ENCODE peak calls at places on chromosomes 13 and 19, in five cellular contexts. P is fibroblast of lung, Z is hepatocyte, Q is endothelial cell of umbilical vein, U is PC-9. K is an unnamed sample. For H3K36me3, the result is how much of the 10 kb centered on the place peaks cover.

GRCh38 chr19:32581704-32582164 is 744 bp downstream of the PDCD5 start:
- DNase-seq in Q (peak), Z (peak), U (no peak), P (peak), K (peak)

GRCh38 chr19:495440-496332 is 600 bp upstream of the MADCAM1 start:
- DNase-seq in Q (peak), P (peak), Z (peak), U (no peak), K (peak)

GRCh38 chr13:110957181-110957884 is 42.5 kb upstream of the ANKRD10 start:
- DNase-seq in Z (no peak), Q (no peak), U (peak), P (peak), K (no peak)

GRCh38 chr13:99281811-99282263 is 23.7 kb upstream of the GPR18 start:
- DNase-seq in U (no peak), Q (no peak), Z (no peak), P (no peak), K (no peak)

GRCh38 chr13:35747594-35747993 is 271.1 kb upstream of the MAB21L1 start:
- DNase-seq in P (no peak), U (no peak), Z (no peak), Q (no peak), K (no peak)

GRCh38 chr19:38037151-38037611 is 130.2 kb downstream of the SIPA1L3 start:
- DNase-seq in P (no peak), Z (no peak), Q (no peak), U (no peak), K (no peak)

GRCh38 chr13:72368031-72368430 is 359.4 kb downstream of the MZT1 start:
- DNase-seq in P (no peak), Q (no peak), U (no peak), Z (no peak), K (no peak)

GRCh38 chr19:55581145-55581827 is 638 bp upstream of the ZNF579 start:
- DNase-seq in Q (no peak), U (no peak), P (no peak), Z (peak), K (peak)

GRCh38 chr13:41182231-41182630 is 12.1 kb downstream of the KBTBD7 start:
- DNase-seq in Z (no peak), Q (no peak), P (no peak), U (no peak), K (no peak)

GRCh38 chr13:76336889-76337844 is 549.0 kb downstream of the KCTD12 start:
- DNase-seq in P (no peak), U (no peak), Q (no peak), Z (no peak), K (no peak)

GRCh38 chr19:7787141-7787540 is 24.1 kb downstream of the CLEC4M start:
- DNase-seq in Z (no peak), Q (peak), P (no peak), U (no peak), K (no peak)

GRCh38 chr19:7789447-7789846 is 26.4 kb downstream of the CLEC4M start:
- DNase-seq in U (no peak), P (no peak), Z (no peak), Q (no peak), K (peak)

GRCh38 chr19:7787602-7788177 is 24.6 kb downstream of the CLEC4M start:
- DNase-seq in Q (peak), P (no peak), U (no peak), Z (no peak), K (no peak)

GRCh38 chr19:7788933-7789323 is 25.9 kb downstream of the CLEC4M start:
- DNase-seq in U (no peak), Q (no peak), Z (no peak), P (no peak), K (no peak)

DNA sequence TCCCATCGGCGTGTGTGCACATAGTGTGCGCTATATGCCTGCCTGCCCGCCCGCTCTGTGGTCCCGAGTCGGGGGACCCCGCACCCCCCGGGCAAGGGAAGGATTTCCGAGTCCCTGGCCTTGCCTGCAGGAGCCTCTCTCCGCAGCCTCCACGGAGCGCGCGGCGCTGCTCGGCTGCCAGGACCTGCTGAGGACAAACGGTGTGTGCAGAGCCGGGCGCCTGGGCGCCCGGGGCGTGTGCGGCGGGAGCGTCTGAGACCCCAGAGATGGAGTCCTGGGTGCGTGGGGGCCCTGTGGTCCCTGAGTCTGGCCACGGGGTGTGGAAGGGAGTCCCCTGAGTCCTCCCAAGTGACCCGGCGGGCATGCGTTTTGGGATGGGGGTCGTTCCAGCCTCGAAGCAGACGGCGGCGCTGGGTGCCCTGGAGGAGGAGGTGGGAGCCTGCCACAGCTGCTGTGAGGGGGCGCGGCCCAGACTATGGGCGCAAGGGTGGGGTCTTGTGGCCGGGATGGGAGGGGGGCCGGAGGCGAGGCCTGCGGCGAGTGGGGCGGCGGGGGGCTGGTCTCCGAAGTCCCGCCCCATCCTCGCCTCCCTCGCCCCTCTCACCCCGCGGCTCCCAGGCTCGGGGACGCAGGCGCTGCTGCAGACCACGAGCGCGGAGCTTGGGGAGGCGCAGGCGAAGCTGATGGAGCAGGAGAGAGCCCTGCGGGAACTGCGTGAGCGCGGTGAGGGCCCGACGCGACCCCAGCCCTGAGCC is 25.3 kb downstream of the CLEC4M start:
- DNase-seq in Z (no peak), P (no peak), U (no peak), Q (peak), K (peak)
- TF ChIP-seq EZH2 in Z (no peak), P (peak), U (no peak), Q (peak), K (peak)

DNA sequence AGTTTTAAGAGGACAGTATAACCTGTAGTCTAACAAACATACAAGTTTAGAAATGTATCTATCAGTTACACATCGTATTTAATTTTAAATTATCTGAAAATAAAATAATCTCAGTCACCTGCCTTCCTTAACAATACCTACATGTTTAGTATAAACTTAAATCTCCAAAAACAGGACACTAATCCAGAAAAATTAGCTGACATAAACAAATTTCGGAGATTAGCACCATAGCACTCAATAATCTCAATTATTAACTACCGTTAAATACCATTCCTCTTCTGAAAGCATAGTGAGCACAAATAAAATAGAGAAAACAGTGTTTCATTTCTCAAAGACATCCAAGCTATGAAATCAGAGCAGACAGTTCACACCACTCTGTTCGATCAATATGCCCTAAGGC is 13.2 kb downstream of the MED4 start:
- DNase-seq in P (no peak), Q (no peak), U (no peak), Z (no peak), K (no peak)
- H3K36me3 ChIP-seq in P (under half), Q (under half), U (under half), Z (under half), K (under half)

GRCh38 chr13:80952158-80952557 is 611.2 kb upstream of the SPRY2 start:
- DNase-seq in U (no peak), P (no peak), Z (no peak), Q (no peak), K (no peak)
- TF ChIP-seq EZH2 in U (no peak), P (no peak), Z (no peak), Q (no peak), K (no peak)

DNA sequence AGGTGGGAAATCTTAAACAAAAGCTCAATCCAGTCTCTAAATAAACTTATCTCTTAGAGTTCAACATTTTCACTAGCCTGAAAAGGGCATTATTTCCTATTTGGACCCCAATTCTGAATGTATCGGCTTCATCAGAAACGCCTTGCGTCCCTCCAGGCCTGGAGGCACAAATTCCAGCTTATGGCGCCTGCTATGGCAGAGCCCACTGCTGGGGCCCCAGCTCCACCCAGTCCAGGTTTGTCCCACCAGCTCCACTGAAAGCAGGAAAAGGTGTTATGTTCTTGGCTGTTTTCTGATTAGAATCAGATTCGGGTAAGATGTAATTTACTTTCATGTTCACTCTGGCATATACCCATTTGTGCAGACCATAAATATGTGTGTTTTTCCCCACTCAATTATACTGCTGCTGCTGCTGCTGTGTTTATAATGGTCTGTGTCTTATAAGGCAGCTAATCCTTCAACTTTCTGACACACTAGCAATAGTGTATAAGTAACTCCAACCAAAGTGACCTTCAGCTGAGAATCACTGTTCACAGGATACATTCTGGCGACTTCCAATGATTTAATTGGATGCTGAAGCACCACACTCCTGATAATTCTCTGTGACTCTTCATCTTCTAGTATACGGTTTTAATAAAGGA is 6.4 kb downstream of the IRS2 start:
- DNase-seq in U (no peak), Z (no peak), P (no peak), Q (no peak), K (no peak)
- H3K36me3 ChIP-seq in U (half or more), Z (under half), P (under half), Q (under half), K (under half)

K was measured in neural progenitor cell.